ENCODE peak calls at places on chromosome 17, in seven cellular contexts. Y is Peyer's patch, J is kidney epithelial cell, H is pancreas, N is fibroblast of pulmonary artery, M is foreskin fibroblast, O is fibroblast of lung. D is an unnamed sample.
A peak's percentile ranks its signal among the peaks of the same experiment; 100 is the strongest.

GRCh38 chr17:73342057-73342522 is 30.3 kb upstream of the CDC42EP4 start:
- DNase-seq in Y (peak; percentile 20), N (peak; percentile 98), J (peak; percentile 93), M (peak; percentile 88), O (peak; percentile 81), H (no peak), D (peak; percentile 96)

GRCh38 chr17:8443756-8444155 is 8.1 kb downstream of the NDEL1 start:
- DNase-seq in J (no peak), N (no peak), H (no peak), M (no peak), Y (no peak), O (no peak), D (no peak)

GRCh38 chr17:61454932-61455753 is 2.9 kb downstream of the TBX4 start:
- DNase-seq in N (no peak), O (peak; percentile 49), J (no peak), H (no peak), M (peak; percentile 65), Y (no peak), D (no peak)

GRCh38 chr17:51059781-51060180 is 60.9 kb downstream of the SPAG9 start:
- DNase-seq in H (no peak), J (no peak), Y (no peak), M (peak; percentile 61), N (peak; percentile 53), O (peak; percentile 18), D (peak; percentile 46)

GRCh38 chr17:77933777-77934398 is 24.6 kb upstream of the TNRC6C start:
- DNase-seq in Y (no peak), J (no peak), O (no peak), N (no peak), M (no peak), H (no peak), D (no peak)

GRCh38 chr17:55324296-55324978 is 59.7 kb downstream of the HLF start:
- DNase-seq in H (no peak), N (no peak), M (no peak), O (no peak), Y (no peak), J (no peak), D (no peak)

GRCh38 chr17:51748749-51749604 is 409.5 kb downstream of the CA10 start:
- DNase-seq in H (no peak), M (no peak), J (no peak), O (no peak), N (no peak), Y (no peak), D (no peak)

GRCh38 chr17:45677770-45678169 is 106.3 kb upstream of the CRHR1 start:
- DNase-seq in J (no peak), M (peak; percentile 33), O (no peak), H (no peak), N (no peak), Y (no peak), D (no peak)

GRCh38 chr17:9906616-9907015 is 1.5 kb upstream of the RCVRN start:
- DNase-seq in N (no peak), M (no peak), H (no peak), O (no peak), J (no peak), Y (no peak), D (no peak)

GRCh38 chr17:6177941-6178694 is 107.9 kb downstream of the WSCD1 start:
- DNase-seq in N (no peak), H (no peak), M (no peak), O (no peak), J (no peak), Y (no peak), D (no peak)

GRCh38 chr17:63314766-63315165 is 131.3 kb downstream of the CYB561 start:
- DNase-seq in H (no peak), J (peak; percentile 4), M (no peak), N (no peak), Y (no peak), O (no peak), D (no peak)

GRCh38 chr17:14904406-14904805 is 360.7 kb downstream of the PMP22 start:
- DNase-seq in Y (no peak), J (no peak), O (no peak), M (no peak), N (peak; percentile 9), H (no peak), D (no peak)

GRCh38 chr17:78641666-78642065 is 64.5 kb upstream of the DNAH17 start:
- DNase-seq in Y (no peak), N (no peak), O (no peak), H (peak; percentile 31), J (no peak), M (no peak), D (no peak)

GRCh38 chr17:29622337-29623282 is at the start of gene CORO6:
- DNase-seq in O (peak; percentile 40), J (no peak), M (peak; percentile 71), Y (peak; percentile 55), N (peak; percentile 48), H (peak; percentile 80), D (no peak)

GRCh38 chr17:3710951-3711383 is 12.7 kb upstream of the HASPIN start:
- DNase-seq in Y (peak; percentile 73), M (peak; percentile 54), O (peak; percentile 52), H (no peak), N (peak; percentile 69), J (no peak), D (no peak)

GRCh38 chr17:8393470-8394231 is 4.0 kb downstream of the RNF222 start:
- DNase-seq in H (no peak), Y (peak; percentile 52), O (no peak), J (no peak), M (peak; percentile 25), N (no peak), D (no peak)

GRCh38 chr17:2222301-2222700 is 81.3 kb downstream of the SMG6 start:
- DNase-seq in J (no peak), M (no peak), O (no peak), H (no peak), Y (no peak), N (no peak), D (no peak)

GRCh38 chr17:61755078-61755477 is 108.2 kb downstream of the BRIP1 start:
- DNase-seq in O (no peak), Y (no peak), N (no peak), J (no peak), H (no peak), M (no peak), D (no peak)

GRCh38 chr17:37147301-37147812 is 198.6 kb downstream of the AATF start:
- DNase-seq in O (no peak), J (no peak), Y (no peak), M (peak; percentile 31), N (peak; percentile 23), H (no peak), D (no peak)

GRCh38 chr17:82349287-82349701 is 9.8 kb upstream of the TEX19 start:
- DNase-seq in J (no peak), Y (no peak), M (peak; percentile 84), N (peak; percentile 23), H (no peak), O (no peak), D (no peak)

GRCh38 chr17:82351713-82352488 is 7.1 kb upstream of the TEX19 start:
- DNase-seq in M (peak; percentile 94), H (peak; percentile 89), O (peak; percentile 90), N (peak; percentile 94), Y (peak; percentile 81), J (peak; percentile 56), D (peak; percentile 54)

GRCh38 chr17:82348866-82349265 is 10.2 kb upstream of the TEX19 start:
- DNase-seq in M (peak; percentile 55), O (no peak), H (no peak), J (no peak), Y (no peak), N (no peak), D (no peak)

GRCh38 chr17:82351254-82351712 is 7.8 kb upstream of the TEX19 start:
- DNase-seq in N (no peak), Y (peak; percentile 57), O (no peak), M (no peak), H (peak; percentile 64), J (no peak), D (no peak)

DNA sequence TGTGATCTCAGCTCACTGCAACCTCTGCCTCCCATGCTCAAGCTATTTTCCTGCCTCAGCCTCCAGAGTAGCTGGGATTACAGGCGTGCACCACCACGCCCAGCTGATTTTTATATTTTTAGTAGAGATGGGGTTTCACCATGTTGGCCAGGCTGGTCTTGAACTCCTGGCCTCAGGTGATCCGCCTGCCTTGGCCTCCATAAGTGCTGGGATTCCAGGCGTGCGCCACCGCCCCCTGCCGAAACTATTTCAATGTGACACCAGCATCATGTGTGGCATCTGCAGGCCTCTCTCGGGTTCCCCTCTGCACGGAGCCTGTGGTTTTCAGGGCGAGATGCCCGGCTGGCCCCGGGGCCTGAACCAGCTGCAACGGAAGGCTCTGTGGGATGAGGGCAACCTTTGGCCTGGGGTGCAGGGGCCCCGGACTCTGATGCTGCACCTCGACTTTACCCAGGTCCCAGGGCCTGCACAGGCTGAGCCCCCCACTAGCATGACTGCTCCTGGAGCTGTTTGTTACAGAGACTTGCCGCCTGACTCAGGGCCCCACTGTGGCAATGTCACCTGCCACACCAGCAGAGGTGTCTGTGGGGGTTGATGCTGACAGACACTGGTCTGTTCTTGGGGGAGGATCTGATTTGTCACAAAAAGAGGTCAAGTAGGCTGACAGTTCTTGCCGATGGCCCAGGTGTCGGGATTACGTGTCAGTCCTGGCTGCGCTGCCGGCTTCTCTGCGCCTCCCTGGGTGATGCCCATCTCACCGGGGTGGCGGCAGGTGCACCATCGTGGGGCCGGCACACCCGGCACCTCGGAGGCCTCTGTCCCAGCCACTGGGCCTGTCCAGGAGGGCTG is 8.6 kb upstream of the TEX19 start:
- DNase-seq in J (no peak), N (no peak), M (peak; percentile 57), H (no peak), O (no peak), Y (peak; percentile 53), D (no peak)
- TF ChIP-seq CTCF in J (no peak), N (no peak), M (peak; percentile 15), H (no peak), O (no peak), Y (no peak), D (no peak)

GRCh38 chr17:4854181-4854681 is 21.1 kb downstream of the MINK1 start:
- DNase-seq in H (no peak), M (peak; percentile 63), N (no peak), Y (no peak), O (no peak), J (no peak), D (no peak)
- H3K4me3 ChIP-seq in H (no peak overlapping the region), M (no peak overlapping the region), N (no peak overlapping the region), Y (no peak overlapping the region), O (no peak overlapping the region), J (no peak overlapping the region), D (no peak overlapping the region)

DNA sequence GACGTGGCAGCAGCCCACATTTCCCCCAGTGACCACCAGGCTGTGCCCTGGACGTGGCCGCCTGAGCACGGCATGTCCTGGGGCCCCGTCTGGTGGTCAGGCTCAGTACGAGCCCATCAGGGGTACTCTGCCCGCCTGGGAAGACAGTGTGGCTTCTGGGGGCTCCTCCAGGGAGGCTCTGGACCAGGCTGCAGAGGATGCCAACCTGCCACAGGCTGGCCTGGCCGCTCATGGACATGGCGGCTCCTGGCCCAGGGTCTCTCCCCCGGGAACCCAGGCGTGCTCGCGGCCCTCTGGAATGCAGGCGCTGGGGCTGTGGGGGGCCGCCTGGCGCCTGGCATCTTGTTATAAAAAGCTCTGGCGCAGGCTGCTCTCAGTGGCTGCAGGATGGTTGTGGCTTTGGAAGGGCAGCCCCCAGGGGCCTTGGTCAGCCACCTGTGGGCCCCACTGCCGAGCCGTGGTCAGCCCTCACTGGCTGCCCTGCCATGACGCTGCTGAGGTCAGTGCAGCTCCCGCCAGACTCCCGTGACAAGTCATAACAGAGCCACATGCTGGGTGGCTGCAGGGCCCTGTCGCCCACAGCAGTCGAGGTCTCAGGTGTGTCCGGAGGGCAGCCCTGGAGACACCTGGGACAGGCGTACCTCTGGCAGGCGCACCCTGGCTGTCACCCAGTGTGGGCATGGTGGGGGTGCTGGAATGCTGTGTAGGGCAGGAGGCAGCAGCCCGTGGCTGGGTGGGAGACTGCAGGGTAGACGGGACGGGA is 15.0 kb downstream of the CENPX start:
- DNase-seq in M (no peak), Y (no peak), J (no peak), O (no peak), H (no peak), N (no peak), D (no peak)
- TF ChIP-seq CTCF in M (no peak), Y (no peak), J (peak; percentile 33), O (no peak), H (no peak), N (no peak), D (peak; percentile 36)

GRCh38 chr17:4850236-4850635 is 17.1 kb downstream of the MINK1 start:
- DNase-seq in N (no peak), Y (no peak), H (no peak), O (no peak), J (no peak), M (no peak), D (no peak)
- H3K4me3 ChIP-seq in N (no peak overlapping the region), Y (no peak overlapping the region), H (no peak overlapping the region), O (no peak overlapping the region), J (no peak overlapping the region), M (no peak overlapping the region), D (no peak overlapping the region)